ENCODE peak calls at places on chromosomes 16 and 17, in nine cellular contexts. Q is body of pancreas; U is neuronal stem cell; G is WTC11; R is colonic mucosa; E is activated naive CD4-positive, alpha-beta T cell treated with anti-CD3 and anti-CD28 coated beads, Interleukin-2, amount 50 U/mL, for 16 hours; B is A549; P is activated T-cell treated with anti-CD3 and anti-CD28 coated beads, Interleukin-2, amount 50 U/mL, for 72 hours; C is NCI-H1048. K is an unnamed sample.

GRCh38 chr17:82687871-82688270 is 10.6 kb downstream of the RAB40B start:
- DNase-seq in R (no peak), B (no peak), Q (no peak), G (no peak), U (no peak), P (no peak), C (no peak), E (no peak), K (no peak)

GRCh38 chr16:27222499-27223225 is 19.3 kb downstream of the KDM8 start:
- DNase-seq in C (no peak), U (no peak), E (no peak), B (no peak), R (no peak), P (no peak), Q (no peak), G (no peak), K (no peak)

GRCh38 chr17:70564006-70564620 is 394.8 kb downstream of the KCNJ2 start:
- DNase-seq in C (no peak), E (no peak), U (no peak), G (no peak), B (no peak), P (no peak), Q (no peak), R (no peak), K (no peak)

GRCh38 chr17:67400193-67400592 is 23.1 kb downstream of the PITPNC1 start:
- DNase-seq in B (no peak), G (no peak), U (no peak), C (peak; percentile 51), R (no peak), E (no peak), Q (no peak), P (no peak), K (no peak)

GRCh38 chr17:66357037-66357436 is 54.6 kb downstream of the PRKCA start:
- DNase-seq in P (no peak), B (no peak), U (no peak), R (no peak), Q (no peak), E (no peak), C (no peak), G (no peak), K (no peak)

GRCh38 chr16:87855852-87856715 is 13.2 kb downstream of the SLC7A5 start:
- DNase-seq in E (no peak), R (peak; percentile 67), B (peak; percentile 79), G (no peak), Q (no peak), P (peak; percentile 71), U (no peak), C (no peak), K (no peak)

GRCh38 chr17:66115246-66115645 is 76.7 kb downstream of the CEP112 start:
- DNase-seq in B (no peak), U (no peak), Q (no peak), P (no peak), C (no peak), R (no peak), E (no peak), G (no peak), K (no peak)

GRCh38 chr17:32503251-32504165 is 16.7 kb downstream of the CDK5R1 start:
- DNase-seq in G (no peak), U (no peak), R (no peak), Q (no peak), C (no peak), B (no peak), P (peak; percentile 60), E (no peak), K (no peak)

GRCh38 chr17:45101883-45102811 is 30.2 kb downstream of the PLCD3 start:
- DNase-seq in C (no peak), R (no peak), B (no peak), U (no peak), G (no peak), P (no peak), Q (no peak), E (no peak), K (peak; percentile 62)

GRCh38 chr17:63444457-63444856 is 1.6 kb downstream of the CYB561 start:
- DNase-seq in P (no peak), G (no peak), U (no peak), Q (no peak), B (no peak), C (no peak), R (no peak), E (no peak), K (no peak)

GRCh38 chr17:65022751-65023421 is 33.7 kb downstream of the GNA13 start:
- DNase-seq in Q (no peak), R (no peak), U (no peak), B (no peak), P (peak; percentile 32), G (no peak), C (no peak), E (no peak), K (no peak)

GRCh38 chr17:57541472-57542394 is 203.4 kb downstream of the CCDC182 start:
- DNase-seq in Q (no peak), P (no peak), B (peak; percentile 85), G (no peak), C (no peak), E (no peak), U (no peak), R (no peak), K (no peak)

GRCh38 chr17:27519550-27519949 is 63.3 kb downstream of the KSR1 start:
- DNase-seq in P (no peak), B (no peak), U (no peak), Q (no peak), C (no peak), G (no peak), R (no peak), E (no peak), K (no peak)

GRCh38 chr16:85195884-85196816 is 83.9 kb upstream of the CIBAR2 start:
- DNase-seq in G (no peak), B (no peak), R (no peak), U (no peak), Q (peak; percentile 74), E (no peak), P (no peak), C (no peak), K (no peak)

GRCh38 chr17:81044764-81045589 is 10.0 kb downstream of the BAIAP2 start:
- DNase-seq in U (no peak), R (peak; percentile 80), G (no peak), C (no peak), E (no peak), B (peak; percentile 45), Q (peak; percentile 58), P (no peak), K (no peak)

GRCh38 chr16:397135-397661 is at the start of gene NME4:
- DNase-seq in R (no peak), C (no peak), E (peak; percentile 35), B (peak; percentile 37), U (peak; percentile 42), P (peak; percentile 51), G (peak; percentile 50), Q (no peak), K (no peak)

GRCh38 chr16:57061084-57061905 is 31.1 kb upstream of the CPNE2 start:
- DNase-seq in G (no peak), B (no peak), Q (no peak), E (no peak), R (no peak), U (no peak), C (no peak), P (no peak), K (no peak)

GRCh38 chr17:21551081-21551881 is 141.0 kb upstream of the KCNJ18 start:
- DNase-seq in Q (peak; percentile 82), C (peak; percentile 8), U (peak; percentile 54), B (peak; percentile 78), G (peak; percentile 61), P (peak; percentile 81), E (peak; percentile 74), R (peak; percentile 86), K (peak; percentile 77)

GRCh38 chr16:86512301-86512859 is 2.1 kb downstream of the FOXF1 start:
- DNase-seq in P (no peak), E (no peak), B (no peak), Q (no peak), C (no peak), R (no peak), U (peak; percentile 31), G (no peak), K (no peak)

GRCh38 chr17:50660042-50660886 is 25.6 kb downstream of the ABCC3 start:
- DNase-seq in P (no peak), U (no peak), Q (no peak), R (peak; percentile 80), B (peak; percentile 95), G (no peak), E (no peak), C (no peak), K (peak; percentile 54)

GRCh38 chr16:11876306-11876705 is 25.0 kb upstream of the RSL1D1 start:
- DNase-seq in U (no peak), E (no peak), C (no peak), B (no peak), P (no peak), Q (no peak), R (no peak), G (no peak), K (no peak)

GRCh38 chr17:77508047-77508715 is 367.4 kb downstream of the SEC14L1 start:
- DNase-seq in Q (no peak), R (no peak), C (no peak), G (peak; percentile 5), E (no peak), U (no peak), P (no peak), B (peak; percentile 41), K (no peak)

GRCh38 chr17:67491009-67491677 is 114.1 kb downstream of the PITPNC1 start:
- DNase-seq in B (peak; percentile 91), P (no peak), C (no peak), U (no peak), Q (peak; percentile 99), R (peak; percentile 51), G (peak; percentile 47), E (no peak), K (no peak)

GRCh38 chr16:86362155-86362849 is 148.0 kb upstream of the FOXF1 start:
- DNase-seq in R (no peak), B (no peak), C (no peak), P (no peak), E (no peak), Q (no peak), U (no peak), G (no peak), K (no peak)

GRCh38 chr17:64679710-64680216 is 17.7 kb upstream of the SMURF2 start:
- DNase-seq in R (no peak), P (no peak), Q (no peak), C (no peak), G (no peak), B (peak; percentile 95), U (no peak), E (no peak), K (no peak)

GRCh38 chr17:3852561-3852960 is 6.5 kb upstream of the NCBP3 start:
- DNase-seq in G (no peak), Q (no peak), B (no peak), C (no peak), R (no peak), U (no peak), E (no peak), P (no peak), K (no peak)

GRCh38 chr17:66941773-66942452 is 22.6 kb upstream of the CACNG4 start:
- DNase-seq in G (no peak), E (no peak), C (no peak), Q (no peak), R (no peak), B (no peak), U (no peak), P (no peak), K (no peak)

GRCh38 chr17:50394711-50395110 is 2.6 kb downstream of the LRRC59 start:
- DNase-seq in E (no peak), U (no peak), C (no peak), Q (peak; percentile 39), R (no peak), P (no peak), B (no peak), G (no peak), K (no peak)

GRCh38 chr16:80592273-80592672 is 51.5 kb downstream of the DYNLRB2 start:
- DNase-seq in E (no peak), R (no peak), P (no peak), Q (no peak), B (no peak), C (no peak), G (no peak), U (no peak), K (no peak)

GRCh38 chr16:67708368-67708771 is 10.7 kb downstream of the GFOD2 start:
- DNase-seq in C (no peak), U (no peak), B (no peak), P (no peak), Q (no peak), R (no peak), E (no peak), G (no peak), K (no peak)

GRCh38 chr16:21301895-21302291 is 23.8 kb upstream of the CRYM start:
- DNase-seq in P (no peak), E (no peak), C (no peak), Q (no peak), B (no peak), G (no peak), R (no peak), U (no peak), K (no peak)

K was measured in Caco-2.